ENCODE peak calls at places on chromosomes 16 and 17, in ten cellular contexts. F is A172; O is Calu3; G is activated naive CD4-positive, alpha-beta T cell; Z is COR-L47; C is cardiac fibroblast; X is stimulated activated CD4-positive, alpha-beta T cell treated with anti-CD3 and anti-CD28 coated beads, TNF-alpha, amount 100 ng/mL, for 1 hour; M is CD4-positive, CD25-positive, alpha-beta regulatory T cell; Y is GM04504; D is NCI-H2029 treated with DMSO at 0.1 percent for 48 hours. S is an unnamed sample.

GRCh38 chr17:60615840-60616239 is 15.8 kb downstream of the PPM1D start:
- DNase-seq in Z (no peak), G (no peak), X (no peak), Y (no peak), O (no peak), C (no peak), M (no peak), F (no peak), D (no peak), S (peak)

GRCh38 chr17:56305017-56305416 is 151.7 kb downstream of the ANKFN1 start:
- DNase-seq in M (no peak), Z (no peak), X (no peak), D (no peak), F (no peak), Y (no peak), O (no peak), C (no peak), G (no peak), S (no peak)

GRCh38 chr16:70663524-70664324 is 17.4 kb downstream of the IL34 start:
- DNase-seq in X (no peak), F (no peak), O (no peak), G (no peak), M (no peak), Z (no peak), Y (no peak), D (no peak), C (no peak), S (no peak)

GRCh38 chr16:74281285-74281684 is 15.3 kb upstream of the PSMD7 start:
- DNase-seq in G (no peak), F (peak), O (no peak), D (no peak), M (no peak), Y (no peak), C (no peak), X (no peak), Z (no peak), S (no peak)

GRCh38 chr17:40415390-40415789 is 2.3 kb downstream of the TOP2A start:
- DNase-seq in C (peak), F (peak), G (no peak), D (peak), X (no peak), Z (peak), Y (peak), O (no peak), M (no peak), S (no peak)

GRCh38 chr17:29358421-29358820 is 31.7 kb upstream of the TAOK1 start:
- DNase-seq in D (no peak), Z (no peak), M (no peak), O (no peak), C (peak), Y (no peak), X (no peak), G (no peak), F (peak), S (no peak)

GRCh38 chr17:17508019-17508535 is 11.9 kb upstream of the RASD1 start:
- DNase-seq in O (no peak), Y (no peak), D (no peak), Z (no peak), M (no peak), G (no peak), F (no peak), X (no peak), C (no peak), S (no peak)

GRCh38 chr16:13402601-13403000 is 501.2 kb downstream of the SHISA9 start:
- DNase-seq in X (no peak), C (no peak), Z (no peak), D (no peak), M (no peak), G (no peak), F (peak), Y (no peak), O (no peak), S (no peak)

GRCh38 chr17:75736173-75736835 is 15.0 kb downstream of the ITGB4 start:
- DNase-seq in F (no peak), C (no peak), Y (no peak), G (no peak), D (no peak), Z (no peak), X (no peak), M (no peak), O (no peak), S (no peak)

GRCh38 chr17:79000396-79001189 is 9.0 kb downstream of the CANT1 start:
- DNase-seq in G (no peak), D (no peak), C (no peak), F (no peak), M (no peak), X (no peak), Z (peak), O (no peak), Y (no peak), S (no peak)

GRCh38 chr17:67520282-67520906 is 143.3 kb downstream of the PITPNC1 start:
- DNase-seq in O (no peak), C (peak), D (peak), Z (no peak), X (no peak), Y (peak), G (no peak), F (no peak), M (no peak), S (no peak)

GRCh38 chr17:68198931-68199836 is 48.7 kb upstream of the AMZ2 start:
- DNase-seq in C (no peak), M (peak), Z (peak), Y (no peak), X (no peak), G (no peak), F (no peak), D (no peak), O (peak), S (no peak)

GRCh38 chr16:11306997-11307638 is 26.0 kb upstream of the PRM1 start:
- DNase-seq in D (no peak), X (no peak), C (no peak), Z (no peak), O (no peak), F (no peak), M (no peak), Y (no peak), G (no peak), S (no peak)